ENCODE peak calls at places on chromosomes 13 and 19, in nine cellular contexts. One of them, this sample, is unnamed.

GRCh38 chr13:26716984-26717383 is 43.6 kb downstream of the GPR12 start:
- DNase-seq in CD8-positive, alpha-beta T cell: no peak
- DNase-seq in HepG2: no peak
- DNase-seq in tibial artery: no peak
- DNase-seq in adrenal gland: no peak
- DNase-seq in naive thymus-derived CD4-positive, alpha-beta T cell: no peak
- DNase-seq in pancreas: no peak
- DNase-seq in PC-9: no peak
- DNase-seq in endodermal cell: no peak
- DNase-seq in this sample: no peak

GRCh38 chr13:21517576-21517975 is 58.5 kb upstream of the ZDHHC20 start:
- DNase-seq in adrenal gland: no peak
- DNase-seq in CD8-positive, alpha-beta T cell: no peak
- DNase-seq in naive thymus-derived CD4-positive, alpha-beta T cell: no peak
- DNase-seq in HepG2: no peak
- DNase-seq in pancreas: no peak
- DNase-seq in endodermal cell: no peak
- DNase-seq in PC-9: no peak
- DNase-seq in tibial artery: no peak
- DNase-seq in this sample: no peak

GRCh38 chr13:55244991-55245644 is 1895.6 kb upstream of the PRR20A start:
- DNase-seq in tibial artery: no peak
- DNase-seq in HepG2: peak
- DNase-seq in endodermal cell: peak
- DNase-seq in naive thymus-derived CD4-positive, alpha-beta T cell: no peak
- DNase-seq in CD8-positive, alpha-beta T cell: no peak
- DNase-seq in PC-9: no peak
- DNase-seq in pancreas: peak
- DNase-seq in adrenal gland: no peak
- DNase-seq in this sample: no peak

GRCh38 chr13:88339271-88339741 is 668.1 kb downstream of the SLITRK5 start:
- DNase-seq in endodermal cell: no peak
- DNase-seq in tibial artery: no peak
- DNase-seq in PC-9: no peak
- DNase-seq in naive thymus-derived CD4-positive, alpha-beta T cell: no peak
- DNase-seq in adrenal gland: no peak
- DNase-seq in HepG2: no peak
- DNase-seq in CD8-positive, alpha-beta T cell: no peak
- DNase-seq in pancreas: no peak
- DNase-seq in this sample: no peak

GRCh38 chr13:61891420-61891819 is 475.8 kb upstream of the PCDH20 start:
- DNase-seq in endodermal cell: no peak
- DNase-seq in HepG2: no peak
- DNase-seq in CD8-positive, alpha-beta T cell: no peak
- DNase-seq in adrenal gland: no peak
- DNase-seq in pancreas: no peak
- DNase-seq in naive thymus-derived CD4-positive, alpha-beta T cell: no peak
- DNase-seq in PC-9: no peak
- DNase-seq in tibial artery: no peak
- DNase-seq in this sample: no peak

GRCh38 chr13:80473695-80474094 is 132.8 kb upstream of the SPRY2 start:
- DNase-seq in adrenal gland: no peak
- DNase-seq in pancreas: no peak
- DNase-seq in naive thymus-derived CD4-positive, alpha-beta T cell: no peak
- DNase-seq in HepG2: peak
- DNase-seq in tibial artery: no peak
- DNase-seq in CD8-positive, alpha-beta T cell: no peak
- DNase-seq in endodermal cell: no peak
- DNase-seq in PC-9: peak
- DNase-seq in this sample: peak

GRCh38 chr19:29384676-29385075 is 141.1 kb upstream of the VSTM2B start:
- DNase-seq in endodermal cell: peak
- DNase-seq in pancreas: no peak
- DNase-seq in tibial artery: no peak
- DNase-seq in HepG2: no peak
- DNase-seq in PC-9: no peak
- DNase-seq in naive thymus-derived CD4-positive, alpha-beta T cell: no peak
- DNase-seq in adrenal gland: no peak
- DNase-seq in CD8-positive, alpha-beta T cell: no peak
- DNase-seq in this sample: no peak

GRCh38 chr19:814108-815078 is 7.4 kb downstream of the PLPPR3 start:
- DNase-seq in CD8-positive, alpha-beta T cell: no peak
- DNase-seq in endodermal cell: peak
- DNase-seq in PC-9: no peak
- DNase-seq in naive thymus-derived CD4-positive, alpha-beta T cell: no peak
- DNase-seq in HepG2: no peak
- DNase-seq in tibial artery: no peak
- DNase-seq in adrenal gland: no peak
- DNase-seq in pancreas: no peak
- DNase-seq in this sample: no peak

GRCh38 chr13:46603165-46603603 is 50.2 kb downstream of the LRCH1 start:
- DNase-seq in naive thymus-derived CD4-positive, alpha-beta T cell: no peak
- DNase-seq in pancreas: no peak
- DNase-seq in adrenal gland: no peak
- DNase-seq in PC-9: no peak
- DNase-seq in tibial artery: no peak
- DNase-seq in HepG2: peak
- DNase-seq in CD8-positive, alpha-beta T cell: no peak
- DNase-seq in endodermal cell: no peak
- DNase-seq in this sample: no peak

GRCh38 chr13:76882431-76882830 is 3.8 kb downstream of the KCTD12 start:
- DNase-seq in adrenal gland: no peak
- DNase-seq in naive thymus-derived CD4-positive, alpha-beta T cell: no peak
- DNase-seq in pancreas: no peak
- DNase-seq in PC-9: no peak
- DNase-seq in tibial artery: peak
- DNase-seq in HepG2: no peak
- DNase-seq in CD8-positive, alpha-beta T cell: no peak
- DNase-seq in endodermal cell: no peak
- DNase-seq in this sample: no peak

GRCh38 chr13:19089315-19089714 is 92.3 kb downstream of the TUBA3C start:
- DNase-seq in naive thymus-derived CD4-positive, alpha-beta T cell: no peak
- DNase-seq in adrenal gland: no peak
- DNase-seq in endodermal cell: no peak
- DNase-seq in CD8-positive, alpha-beta T cell: no peak
- DNase-seq in PC-9: peak
- DNase-seq in pancreas: no peak
- DNase-seq in HepG2: peak
- DNase-seq in tibial artery: no peak
- DNase-seq in this sample: no peak

GRCh38 chr13:113904411-113904810 is 40.5 kb upstream of the GAS6 start:
- DNase-seq in pancreas: no peak
- DNase-seq in PC-9: no peak
- DNase-seq in CD8-positive, alpha-beta T cell: peak
- DNase-seq in adrenal gland: peak
- DNase-seq in tibial artery: peak
- DNase-seq in endodermal cell: peak
- DNase-seq in HepG2: peak
- DNase-seq in naive thymus-derived CD4-positive, alpha-beta T cell: peak
- DNase-seq in this sample: no peak

GRCh38 chr13:20389696-20390525 is 135.7 kb downstream of the CRYL1 start:
- DNase-seq in HepG2: no peak
- DNase-seq in adrenal gland: peak
- DNase-seq in endodermal cell: peak
- DNase-seq in PC-9: no peak
- DNase-seq in tibial artery: no peak
- DNase-seq in CD8-positive, alpha-beta T cell: no peak
- DNase-seq in pancreas: no peak
- DNase-seq in naive thymus-derived CD4-positive, alpha-beta T cell: no peak
- DNase-seq in this sample: no peak

GRCh38 chr19:45179063-45179847 is 671 bp downstream of the BLOC1S3 start:
- DNase-seq in adrenal gland: no peak
- DNase-seq in endodermal cell: peak
- DNase-seq in HepG2: no peak
- DNase-seq in tibial artery: no peak
- DNase-seq in PC-9: peak
- DNase-seq in CD8-positive, alpha-beta T cell: peak
- DNase-seq in naive thymus-derived CD4-positive, alpha-beta T cell: peak
- DNase-seq in pancreas: no peak
- DNase-seq in this sample: no peak

GRCh38 chr19:50553134-50553703 is 15.0 kb downstream of the LRRC4B start:
- DNase-seq in naive thymus-derived CD4-positive, alpha-beta T cell: no peak
- DNase-seq in pancreas: no peak
- DNase-seq in HepG2: no peak
- DNase-seq in endodermal cell: peak
- DNase-seq in CD8-positive, alpha-beta T cell: no peak
- DNase-seq in tibial artery: no peak
- DNase-seq in adrenal gland: no peak
- DNase-seq in PC-9: no peak
- DNase-seq in this sample: no peak

GRCh38 chr19:30406220-30406944 is 34.2 kb downstream of the ZNF536 start:
- DNase-seq in HepG2: peak
- DNase-seq in endodermal cell: peak
- DNase-seq in CD8-positive, alpha-beta T cell: no peak
- DNase-seq in PC-9: no peak
- DNase-seq in naive thymus-derived CD4-positive, alpha-beta T cell: no peak
- DNase-seq in adrenal gland: peak
- DNase-seq in pancreas: no peak
- DNase-seq in tibial artery: no peak
- DNase-seq in this sample: no peak

GRCh38 chr13:23620211-23620610 is 50.0 kb downstream of the TNFRSF19 start:
- DNase-seq in pancreas: no peak
- DNase-seq in CD8-positive, alpha-beta T cell: no peak
- DNase-seq in tibial artery: no peak
- DNase-seq in naive thymus-derived CD4-positive, alpha-beta T cell: no peak
- DNase-seq in HepG2: no peak
- DNase-seq in adrenal gland: no peak
- DNase-seq in endodermal cell: no peak
- DNase-seq in PC-9: no peak
- DNase-seq in this sample: no peak

DNA sequence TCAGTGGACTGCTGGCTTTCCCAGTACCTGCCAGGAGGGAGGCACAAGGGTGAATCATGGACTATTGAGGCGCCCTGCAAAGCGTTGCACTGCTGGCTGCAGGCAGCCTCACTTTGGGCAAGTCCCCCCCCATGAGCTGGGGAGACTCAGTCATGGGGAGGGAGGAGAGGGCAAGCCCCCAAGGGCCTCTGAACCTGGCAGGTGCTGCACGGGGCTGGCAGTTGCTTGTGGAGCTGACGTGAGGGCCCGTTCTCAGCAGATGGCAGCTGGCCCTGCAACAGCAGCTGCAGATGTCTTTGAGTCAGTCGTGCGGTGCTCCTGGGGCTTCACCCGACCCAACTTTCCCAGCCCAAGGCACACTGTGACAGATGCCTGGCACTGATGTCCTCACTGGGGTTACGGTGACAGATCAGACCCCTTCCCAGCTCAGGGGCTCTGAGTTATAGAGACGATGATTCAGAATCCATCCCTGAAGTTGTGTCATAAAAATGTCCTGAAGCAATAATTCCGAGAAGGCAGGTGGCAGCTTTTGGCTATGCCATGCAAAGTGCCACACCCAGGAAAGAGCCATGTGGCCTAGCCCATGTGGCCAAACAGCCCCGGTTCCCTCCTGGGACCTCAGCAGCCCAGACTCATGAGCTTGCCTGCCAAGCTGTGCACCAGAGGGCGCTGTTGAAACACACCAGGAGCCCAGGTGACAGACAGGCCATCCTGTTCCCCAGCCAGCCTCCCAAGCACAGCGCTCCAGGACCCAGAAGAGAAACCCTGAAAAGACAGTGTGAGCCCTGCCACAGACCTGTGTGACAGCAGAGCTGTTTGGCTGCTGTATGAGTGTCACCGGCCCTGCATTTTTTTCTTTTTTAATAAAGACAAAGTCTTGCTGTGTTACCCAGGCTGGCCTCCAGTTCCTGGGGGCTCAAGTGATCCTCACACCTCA is 53.6 kb upstream of the LDLR start:
- DNase-seq in adrenal gland: peak
- DNase-seq in naive thymus-derived CD4-positive, alpha-beta T cell: peak
- DNase-seq in PC-9: peak
- DNase-seq in CD8-positive, alpha-beta T cell: peak
- DNase-seq in pancreas: peak
- DNase-seq in endodermal cell: peak
- DNase-seq in tibial artery: peak
- DNase-seq in HepG2: peak
- DNase-seq in this sample: peak
- H3K27ac ChIP-seq in adrenal gland: peak
- H3K27ac ChIP-seq in naive thymus-derived CD4-positive, alpha-beta T cell: no peak
- H3K27ac ChIP-seq in PC-9: peak
- H3K27ac ChIP-seq in CD8-positive, alpha-beta T cell: no peak
- H3K27ac ChIP-seq in pancreas: no peak
- H3K27ac ChIP-seq in endodermal cell: peak
- H3K27ac ChIP-seq in tibial artery: peak
- H3K27ac ChIP-seq in HepG2: no peak
- H3K27ac ChIP-seq in this sample: peak

GRCh38 chr19:12648088-12648487 is 18.5 kb downstream of the MAN2B1 start:
- DNase-seq in HepG2: no peak
- DNase-seq in adrenal gland: no peak
- DNase-seq in PC-9: no peak
- DNase-seq in tibial artery: no peak
- DNase-seq in naive thymus-derived CD4-positive, alpha-beta T cell: no peak
- DNase-seq in pancreas: peak
- DNase-seq in endodermal cell: peak
- DNase-seq in CD8-positive, alpha-beta T cell: no peak
- DNase-seq in this sample: no peak
- H3K27ac ChIP-seq in HepG2: no peak
- H3K27ac ChIP-seq in adrenal gland: no peak
- H3K27ac ChIP-seq in PC-9: no peak
- H3K27ac ChIP-seq in tibial artery: no peak
- H3K27ac ChIP-seq in naive thymus-derived CD4-positive, alpha-beta T cell: no peak
- H3K27ac ChIP-seq in pancreas: no peak
- H3K27ac ChIP-seq in endodermal cell: no peak
- H3K27ac ChIP-seq in CD8-positive, alpha-beta T cell: no peak
- H3K27ac ChIP-seq in this sample: no peak

DNA sequence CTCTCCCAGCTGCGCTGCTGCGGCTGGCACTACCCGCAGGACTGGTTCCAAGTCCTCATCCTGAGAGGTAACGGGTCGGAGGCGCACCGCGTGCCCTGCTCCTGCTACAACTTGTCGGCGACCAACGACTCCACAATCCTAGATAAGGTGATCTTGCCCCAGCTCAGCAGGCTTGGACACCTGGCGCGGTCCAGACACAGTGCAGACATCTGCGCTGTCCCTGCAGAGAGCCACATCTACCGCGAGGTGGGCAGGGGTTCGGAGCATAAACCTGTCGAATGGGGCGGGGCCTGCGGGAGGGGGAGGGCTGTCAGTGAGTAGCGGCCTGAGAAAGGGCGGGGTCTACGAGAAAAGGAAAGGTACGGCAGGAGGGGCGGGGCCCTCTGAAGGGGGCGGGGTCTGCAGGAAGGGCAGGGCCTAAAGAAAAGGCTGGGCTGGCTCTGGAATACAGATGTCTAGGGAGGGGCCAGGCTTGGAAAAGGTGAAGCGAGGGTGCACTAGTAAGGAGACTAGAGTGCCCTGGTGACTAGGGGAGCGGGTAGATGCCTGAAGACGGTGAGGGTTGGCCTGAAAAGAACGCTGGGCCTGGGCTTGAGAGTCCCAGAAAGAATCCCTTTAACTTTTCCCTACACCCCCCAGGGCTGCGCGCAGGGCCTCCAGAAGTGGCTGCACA is 3.6 kb downstream of the CD37 start:
- DNase-seq in tibial artery: peak
- DNase-seq in endodermal cell: peak
- DNase-seq in naive thymus-derived CD4-positive, alpha-beta T cell: no peak
- DNase-seq in pancreas: peak
- DNase-seq in CD8-positive, alpha-beta T cell: no peak
- DNase-seq in PC-9: peak
- DNase-seq in HepG2: no peak
- DNase-seq in adrenal gland: peak
- DNase-seq in this sample: peak
- H3K27ac ChIP-seq in tibial artery: peak
- H3K27ac ChIP-seq in endodermal cell: no peak
- H3K27ac ChIP-seq in naive thymus-derived CD4-positive, alpha-beta T cell: no peak
- H3K27ac ChIP-seq in pancreas: peak
- H3K27ac ChIP-seq in CD8-positive, alpha-beta T cell: no peak
- H3K27ac ChIP-seq in PC-9: no peak
- H3K27ac ChIP-seq in HepG2: no peak
- H3K27ac ChIP-seq in adrenal gland: peak
- H3K27ac ChIP-seq in this sample: no peak

GRCh38 chr13:34161829-34162544 is 344.0 kb downstream of the RFC3 start:
- DNase-seq in HepG2: peak
- DNase-seq in endodermal cell: peak
- DNase-seq in tibial artery: no peak
- DNase-seq in naive thymus-derived CD4-positive, alpha-beta T cell: no peak
- DNase-seq in adrenal gland: no peak
- DNase-seq in CD8-positive, alpha-beta T cell: no peak
- DNase-seq in pancreas: no peak
- DNase-seq in PC-9: no peak
- DNase-seq in this sample: peak
- H3K27ac ChIP-seq in HepG2: no peak
- H3K27ac ChIP-seq in endodermal cell: no peak
- H3K27ac ChIP-seq in tibial artery: peak
- H3K27ac ChIP-seq in naive thymus-derived CD4-positive, alpha-beta T cell: no peak
- H3K27ac ChIP-seq in adrenal gland: no peak
- H3K27ac ChIP-seq in CD8-positive, alpha-beta T cell: no peak
- H3K27ac ChIP-seq in pancreas: peak
- H3K27ac ChIP-seq in PC-9: peak
- H3K27ac ChIP-seq in this sample: peak